ENCODE peak calls at places on chromosomes 13 and 19, in five cellular contexts. V is right lobe of liver, B is HCT116, O is gastrocnemius medialis, Z is upper lobe of left lung. L is an unnamed sample. For H3K4me1, the result is how much of the 10 kb centered on the place peaks cover.

GRCh38 chr13:79346300-79346914 is 59.6 kb downstream of the RBM26 start:
- ATAC-seq in V (no peak), B (no peak), O (no peak), Z (no peak), L (no peak)

GRCh38 chr13:96450635-96451034 is 360.7 kb downstream of the HS6ST3 start:
- ATAC-seq in O (no peak), Z (no peak), B (no peak), V (no peak), L (no peak)

GRCh38 chr13:25371608-25372274 is at the start of gene ATP8A2:
- ATAC-seq in B (no peak), Z (no peak), O (no peak), V (no peak), L (no peak)

GRCh38 chr19:10586396-10586795 is 716 bp downstream of the AP1M2 start:
- ATAC-seq in V (no peak), Z (no peak), B (no peak), O (no peak), L (no peak)

GRCh38 chr19:55578031-55578760 is 2.5 kb downstream of the ZNF579 start:
- ATAC-seq in O (no peak), V (no peak), Z (no peak), B (no peak), L (no peak)

GRCh38 chr13:113029487-113030258 is 60.7 kb downstream of the MCF2L start:
- ATAC-seq in B (peak), Z (no peak), O (no peak), V (peak), L (no peak)

GRCh38 chr13:34543836-34544235 is 398.2 kb upstream of the NBEA start:
- ATAC-seq in B (no peak), Z (no peak), V (no peak), O (no peak), L (no peak)

GRCh38 chr13:44921931-44922758 is 67.1 kb downstream of the NUFIP1 start:
- ATAC-seq in B (no peak), O (peak), V (peak), Z (peak), L (peak)

GRCh38 chr19:10544242-10544752 is 593 bp downstream of the ATG4D start:
- ATAC-seq in O (peak), Z (no peak), B (peak), V (peak), L (peak)

GRCh38 chr19:6540918-6541689 is 10.3 kb downstream of the TNFSF9 start:
- ATAC-seq in Z (no peak), V (no peak), O (no peak), B (no peak), L (no peak)

GRCh38 chr13:80452279-80452678 is 111.4 kb upstream of the SPRY2 start:
- ATAC-seq in B (no peak), O (no peak), V (no peak), Z (peak), L (no peak)

GRCh38 chr19:5782945-5783919 is 1.3 kb downstream of the PRR22 start:
- ATAC-seq in V (no peak), B (peak), Z (no peak), O (no peak), L (no peak)

GRCh38 chr19:18657590-18658365 is 20.9 kb downstream of the KLHL26 start:
- ATAC-seq in O (peak), Z (no peak), V (no peak), B (no peak), L (peak)

GRCh38 chr13:42039457-42039945 is 8.9 kb upstream of the DGKH start:
- ATAC-seq in O (peak), B (peak), V (peak), Z (no peak), L (peak)

GRCh38 chr19:56393119-56394012 is at the start of gene ZNF582:
- ATAC-seq in O (peak), Z (peak), B (no peak), V (peak), L (peak)

GRCh38 chr13:51834581-51835158 is 10.3 kb downstream of the TMEM272 start:
- ATAC-seq in B (no peak), O (no peak), V (no peak), Z (no peak), L (no peak)

GRCh38 chr19:13918726-13919411 is 12.9 kb downstream of the CC2D1A start:
- ATAC-seq in V (no peak), B (no peak), O (no peak), Z (no peak), L (no peak)

GRCh38 chr19:11381535-11382369 is 2.4 kb downstream of the EPOR start:
- ATAC-seq in V (peak), B (peak), O (no peak), Z (peak), L (peak)

GRCh38 chr13:102900193-102900608 is 54.4 kb downstream of the ERCC5 start:
- ATAC-seq in O (no peak), B (no peak), Z (no peak), V (peak), L (no peak)

GRCh38 chr13:48412100-48412556 is 785 bp downstream of the LPAR6 start:
- ATAC-seq in V (peak), B (no peak), Z (no peak), O (no peak), L (no peak)

GRCh38 chr13:73429691-73430090 is 370.9 kb downstream of the KLF5 start:
- ATAC-seq in Z (no peak), B (peak), O (no peak), V (no peak), L (no peak)

GRCh38 chr13:45439000-45439399 is 20.8 kb upstream of the SLC25A30 start:
- ATAC-seq in B (no peak), O (no peak), V (no peak), Z (no peak), L (no peak)

GRCh38 chr19:3643592-3644313 is 17.2 kb upstream of the CACTIN start:
- ATAC-seq in O (no peak), V (no peak), Z (no peak), B (no peak), L (no peak)
- H3K27ac ChIP-seq in O (no peak), V (no peak), Z (no peak), B (no peak), L (no peak)

GRCh38 chr13:30108216-30108912 is 199.0 kb downstream of the KATNAL1 start:
- ATAC-seq in O (no peak), B (no peak), Z (no peak), V (no peak), L (no peak)

GRCh38 chr13:30108913-30109237 is 198.5 kb downstream of the KATNAL1 start:
- ATAC-seq in V (peak), Z (peak), O (no peak), B (no peak), L (no peak)

GRCh38 chr13:30107536-30108136 is 199.7 kb downstream of the KATNAL1 start:
- ATAC-seq in V (peak), Z (no peak), B (peak), O (no peak), L (peak)

GRCh38 chr13:30105381-30105780 is 202.0 kb downstream of the KATNAL1 start:
- ATAC-seq in O (no peak), Z (peak), V (no peak), B (no peak), L (no peak)

GRCh38 chr13:30107126-30107525 is 200.2 kb downstream of the KATNAL1 start:
- ATAC-seq in Z (no peak), B (no peak), V (no peak), O (no peak), L (no peak)
- TF ChIP-seq POLR2A in Z (no peak), B (no peak), V (no peak), O (no peak), L (no peak)

DNA sequence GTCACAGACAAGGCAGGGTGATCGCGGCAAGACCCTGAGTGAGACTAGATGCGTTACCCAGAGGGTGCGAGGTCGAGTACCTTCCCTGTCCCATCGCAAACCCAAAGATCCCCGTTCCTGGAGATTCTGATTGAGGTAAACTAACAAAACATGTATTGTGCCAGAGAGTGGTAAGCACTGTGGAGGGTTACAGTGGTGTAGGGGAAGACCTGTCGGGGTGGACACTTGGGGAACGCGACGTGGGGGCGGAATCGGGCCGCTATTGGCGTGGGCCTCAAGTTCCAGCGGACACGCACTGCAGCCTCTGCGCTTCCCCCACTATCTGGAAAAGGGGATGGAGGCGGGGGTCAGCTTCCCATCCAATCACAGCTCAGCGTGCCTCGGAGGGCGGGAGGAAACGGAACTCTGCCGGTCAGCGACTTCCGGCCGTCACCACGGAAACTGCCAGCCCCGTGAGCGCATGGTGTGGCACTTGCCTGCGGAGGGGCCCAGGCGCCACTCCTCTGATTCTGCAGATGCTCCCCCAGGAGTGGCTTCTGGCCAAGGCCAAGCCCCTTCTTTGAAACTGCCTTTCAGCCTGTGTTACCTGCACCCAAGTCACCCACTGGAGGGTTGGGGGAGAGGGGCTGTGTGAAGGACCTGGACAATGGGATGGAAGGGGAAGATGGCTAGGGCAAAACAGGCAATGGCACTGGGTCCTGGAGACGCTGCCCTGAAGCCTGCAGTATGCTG is 1.0 kb upstream of the UBE2M start:
- ATAC-seq in B (peak), V (peak), O (peak), Z (peak), L (peak)
- H3K4me1 ChIP-seq in B (under half), V (under half), O (under half), Z (half or more), L (half or more)

GRCh38 chr13:21974741-21975140 is 303.9 kb downstream of the FGF9 start:
- ATAC-seq in Z (no peak), O (no peak), B (no peak), V (no peak), L (no peak)

GRCh38 chr13:21970172-21970571 is 299.3 kb downstream of the FGF9 start:
- ATAC-seq in V (no peak), B (no peak), O (no peak), Z (no peak), L (peak)

GRCh38 chr13:21973437-21974125 is 302.7 kb downstream of the FGF9 start:
- ATAC-seq in O (no peak), V (no peak), B (no peak), Z (no peak), L (no peak)

GRCh38 chr13:21970918-21971317 is 300.0 kb downstream of the FGF9 start:
- ATAC-seq in Z (peak), B (no peak), O (no peak), V (no peak), L (no peak)

DNA sequence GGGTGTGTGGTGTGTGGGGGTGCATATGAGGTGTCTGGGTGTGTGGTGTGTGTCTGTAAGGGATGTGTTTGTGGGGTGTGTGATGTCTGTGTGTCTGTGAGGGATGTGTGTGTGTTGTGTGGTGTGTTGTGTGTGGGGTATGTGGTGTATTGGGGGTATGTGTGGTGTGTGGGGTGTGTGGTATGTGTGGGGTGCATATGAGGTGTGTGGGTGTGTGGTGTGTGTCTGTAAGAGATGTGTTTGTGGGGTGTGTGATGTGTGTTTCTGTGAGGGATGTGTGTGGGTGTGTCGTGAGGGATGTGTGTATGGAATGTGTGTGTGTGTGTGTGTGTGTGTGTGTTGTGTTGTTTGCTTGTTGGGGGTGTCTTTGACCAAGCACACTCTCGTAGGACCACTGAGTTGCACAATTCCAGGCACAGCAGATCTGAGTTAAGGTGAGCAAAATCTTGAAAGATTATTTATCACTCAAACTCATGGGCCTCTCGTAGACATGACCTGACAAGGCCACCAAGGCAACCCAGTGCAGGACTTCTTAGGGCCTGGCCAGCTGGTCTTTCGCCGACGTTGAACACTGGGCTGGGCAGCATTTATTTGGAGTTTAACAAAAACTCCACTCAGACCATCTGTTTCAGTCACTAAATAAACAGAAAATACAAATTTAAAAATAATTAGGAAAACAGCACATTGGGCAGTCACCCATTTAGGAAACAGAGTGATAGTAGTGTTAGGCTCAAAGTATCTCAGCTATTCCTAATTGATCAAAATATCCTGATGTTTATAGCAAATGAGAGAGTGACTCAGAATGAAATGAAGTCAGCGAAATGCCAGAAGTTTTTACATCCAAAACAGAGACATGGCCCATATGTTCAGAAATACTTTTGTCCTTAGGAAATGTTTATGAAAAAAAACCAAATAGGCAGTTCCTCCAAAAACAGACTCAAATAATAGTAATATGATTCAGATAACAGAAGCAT is 301.1 kb downstream of the FGF9 start:
- ATAC-seq in B (no peak), V (no peak), Z (peak), O (no peak), L (peak)
- H3K27ac ChIP-seq in B (no peak), V (no peak), Z (no peak), O (no peak), L (no peak)

DNA sequence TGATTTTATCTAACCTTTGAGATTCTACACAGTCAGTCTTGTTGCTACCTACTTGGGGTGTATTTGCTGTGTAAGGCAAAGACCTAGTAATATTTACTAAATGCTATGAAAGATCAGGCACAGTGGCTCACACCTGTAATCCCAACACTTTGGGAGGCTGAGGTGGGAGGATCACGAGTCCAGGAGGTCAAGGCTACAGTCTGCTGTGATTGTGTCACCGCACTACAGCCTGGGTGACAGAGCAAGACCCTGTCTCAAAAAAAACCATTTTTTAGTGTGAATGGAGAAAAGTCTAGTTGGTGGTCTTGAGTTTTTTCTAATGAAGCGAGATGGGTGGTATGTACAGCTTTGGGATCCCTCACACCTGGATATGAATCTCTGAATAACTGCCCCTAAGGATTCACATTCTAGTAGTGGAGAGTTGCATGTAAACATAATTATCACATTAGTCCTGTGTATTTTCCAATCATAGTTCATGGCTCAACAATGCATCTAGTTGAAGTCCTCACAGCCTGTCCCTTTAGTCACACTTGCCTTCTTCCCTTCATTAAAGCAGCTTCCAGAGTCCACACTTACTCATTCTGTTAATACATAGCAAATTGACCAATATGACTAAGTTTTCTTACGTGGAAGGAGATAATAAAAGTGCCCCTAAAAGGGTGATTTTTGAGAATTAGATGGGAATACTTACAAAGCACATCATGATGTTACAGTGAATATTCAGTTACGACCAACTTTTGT is 7.4 kb downstream of the RPL21 start:
- ATAC-seq in B (peak), O (no peak), V (no peak), Z (no peak), L (no peak)
- TF ChIP-seq POLR2A in B (no peak), O (no peak), V (no peak), Z (no peak), L (no peak)

L was measured in gastroesophageal sphincter.